ENCODE peak calls at places on chromosomes 6 and 20, in four cellular contexts. T, M, S and R are unnamed samples.

GRCh38 chr6:151680846-151681425 is 126.5 kb upstream of the ESR1 start:
- DNase-seq in T (no peak), M (no peak), S (no peak), R (no peak)

GRCh38 chr6:11459002-11459658 is 78.4 kb upstream of the TMEM170B start:
- DNase-seq in T (no peak), M (no peak), S (no peak), R (no peak)

GRCh38 chr6:3773696-3774298 is 22.3 kb upstream of the PXDC1 start:
- DNase-seq in T (no peak), M (no peak), S (no peak), R (no peak)

GRCh38 chr20:44233436-44234016 is 13.6 kb upstream of the GDAP1L1 start:
- DNase-seq in T (no peak), M (no peak), S (no peak), R (no peak)

GRCh38 chr6:43338243-43338642 is 29.6 kb upstream of the CRIP3 start:
- DNase-seq in T (no peak), M (no peak), S (no peak), R (no peak)

GRCh38 chr20:13995086-13995665 is at the start of gene MACROD2:
- DNase-seq in T (peak; percentile 96), M (no peak), S (peak; percentile 49), R (peak; percentile 100)

GRCh38 chr6:51996296-51996947 is 91.0 kb downstream of the PKHD1 start:
- DNase-seq in T (no peak), M (no peak), S (no peak), R (no peak)

GRCh38 chr6:142760152-142760551 is 184.8 kb downstream of the HIVEP2 start:
- DNase-seq in T (no peak), M (no peak), S (no peak), R (no peak)

GRCh38 chr6:21826031-21826430 is 232.5 kb downstream of the SOX4 start:
- DNase-seq in T (peak; percentile 21), M (no peak), S (peak; percentile 13), R (no peak)

GRCh38 chr20:17059465-17059864 is 167.4 kb upstream of the PCSK2 start:
- DNase-seq in T (no peak), M (no peak), S (no peak), R (no peak)

GRCh38 chr20:9136114-9136513 is 67.2 kb downstream of the PLCB4 start:
- DNase-seq in T (no peak), M (peak; percentile 71), S (no peak), R (no peak)

GRCh38 chr6:122264557-122264956 is 134.9 kb upstream of the HSF2 start:
- DNase-seq in T (no peak), M (no peak), S (no peak), R (no peak)

GRCh38 chr6:111766524-111766857 is 106.8 kb downstream of the FYN start:
- DNase-seq in T (no peak), M (no peak), S (no peak), R (no peak)

GRCh38 chr6:127518710-127519468 is at the start of gene MTCL3:
- DNase-seq in T (peak; percentile 76), M (no peak), S (no peak), R (peak; percentile 83)

GRCh38 chr6:54191460-54191859 is 80.2 kb downstream of the MLIP start:
- DNase-seq in T (no peak), M (no peak), S (no peak), R (no peak)

GRCh38 chr20:47013606-47014005 is 119.0 kb downstream of the EYA2 start:
- DNase-seq in T (no peak), M (no peak), S (no peak), R (no peak)

GRCh38 chr20:32111763-32112162 is 2.2 kb downstream of the TM9SF4 start:
- DNase-seq in T (no peak), M (no peak), S (no peak), R (no peak)

GRCh38 chr6:120198033-120198432 is 848.5 kb upstream of the MAN1A1 start:
- DNase-seq in T (no peak), M (peak; percentile 3), S (peak; percentile 59), R (no peak)
- TF ChIP-seq PHF8 in T (no peak), M (no peak), S (no peak), R (no peak)

GRCh38 chr20:50866036-50866685 is 65.1 kb downstream of the ADNP start:
- DNase-seq in T (no peak), M (no peak), S (no peak), R (no peak)

GRCh38 chr20:50865114-50865513 is 66.1 kb downstream of the ADNP start:
- DNase-seq in T (no peak), M (no peak), S (no peak), R (no peak)

GRCh38 chr20:50862546-50862945 is 67.7 kb downstream of the BCAS4 start:
- DNase-seq in T (no peak), M (no peak), S (no peak), R (no peak)

GRCh38 chr20:50867805-50868204 is 63.4 kb downstream of the ADNP start:
- DNase-seq in T (no peak), M (no peak), S (no peak), R (no peak)

DNA sequence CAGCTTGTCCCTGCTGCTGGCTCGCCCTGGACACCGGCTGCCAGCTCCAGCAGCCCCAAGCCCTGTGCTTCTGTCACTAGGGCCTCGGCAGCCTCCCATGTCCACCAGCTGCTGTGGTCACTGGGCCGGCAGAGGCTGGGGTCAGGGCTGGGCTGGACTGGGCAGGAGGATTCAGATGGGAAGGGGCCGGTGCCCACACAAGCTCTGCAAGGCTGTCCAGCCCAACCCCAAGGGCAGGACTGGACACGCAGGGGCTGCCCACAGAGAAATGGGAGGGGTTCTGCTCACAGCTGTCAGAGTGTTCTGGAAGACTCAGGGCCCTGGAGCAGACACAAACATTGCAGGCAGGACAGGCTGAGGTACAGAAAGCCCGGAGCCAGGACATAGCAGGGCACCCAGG is 65.6 kb downstream of the ADNP start:
- DNase-seq in T (no peak), M (no peak), S (no peak), R (no peak)
- TF ChIP-seq PHF8 in T (no peak), M (no peak), S (no peak), R (no peak)

DNA sequence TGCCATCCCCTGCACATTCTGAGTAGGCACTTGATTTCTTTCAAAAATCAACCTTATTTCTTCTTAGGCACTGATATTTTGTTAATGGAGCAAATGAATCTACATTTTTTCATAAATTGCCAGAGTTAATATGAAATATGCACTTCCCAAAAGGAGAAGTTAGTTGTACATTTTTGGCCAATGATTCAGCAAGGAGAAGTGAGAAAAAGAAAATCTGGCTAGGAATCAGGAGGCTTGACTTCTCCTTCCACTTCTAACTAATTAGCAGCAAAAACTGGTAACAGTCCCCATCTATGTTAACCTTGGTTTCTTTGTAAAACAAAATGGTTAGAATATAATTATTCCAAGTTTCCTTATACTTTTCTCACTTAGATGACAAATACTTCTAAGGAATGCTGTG is 7.0 kb upstream of the DSE start:
- DNase-seq in T (no peak), M (no peak), S (no peak), R (no peak)
- TF ChIP-seq PHF8 in T (no peak), M (no peak), S (no peak), R (no peak)

GRCh38 chr6:137258170-137258569 is 39.0 kb upstream of the IFNGR1 start:
- DNase-seq in T (no peak), M (no peak), S (no peak), R (no peak)
- TF ChIP-seq PHF8 in T (no peak), M (no peak), S (no peak), R (no peak)

DNA sequence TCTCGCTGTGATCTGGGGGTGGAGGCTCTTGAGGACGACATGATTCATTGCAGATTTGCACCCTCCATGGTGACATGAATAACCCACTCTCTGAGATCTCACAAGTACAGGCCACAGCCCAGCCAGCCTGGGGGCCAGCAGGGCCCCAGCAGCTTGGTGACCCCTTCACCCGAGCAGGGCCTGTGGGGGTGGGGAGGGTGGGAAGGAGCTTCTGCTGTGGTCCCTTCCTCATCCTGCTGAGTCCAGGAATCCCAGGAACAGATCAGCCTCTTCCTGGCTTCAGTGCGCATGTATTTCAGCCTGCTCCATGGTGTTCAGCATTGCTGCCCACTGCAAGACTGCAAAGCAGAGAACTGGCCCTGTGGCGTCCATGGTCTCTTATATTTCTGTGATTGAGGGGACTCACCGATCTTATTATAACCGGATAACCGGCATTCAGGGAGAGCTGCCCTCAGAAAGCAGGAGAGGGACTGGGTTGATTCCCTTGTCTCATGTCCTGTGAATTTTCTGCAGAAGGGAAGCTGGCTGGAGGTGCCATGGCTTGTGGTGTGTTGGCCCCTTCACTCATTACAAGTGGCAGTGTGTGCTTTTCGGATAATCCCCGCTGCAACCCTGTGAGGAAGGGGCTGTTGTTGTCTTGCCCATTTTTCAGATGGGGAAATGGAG is 118.8 kb upstream of the FRMD1 start:
- DNase-seq in T (no peak), M (no peak), S (no peak), R (no peak)
- TF ChIP-seq PHF8 in T (no peak), M (no peak), S (no peak), R (no peak)

GRCh38 chr6:130365166-130366010 is 429 bp upstream of the TMEM200A start:
- DNase-seq in T (peak; percentile 27), M (peak; percentile 51), S (peak; percentile 40), R (peak; percentile 39)
- TF ChIP-seq PHF8 in T (no peak), M (no peak), S (peak; percentile 15), R (peak; percentile 35)